ENCODE peak calls at places on chromosomes 12 and 14, in four cellular contexts. A, U, S and X are unnamed samples.

GRCh38 chr14:104314251-104314941 is 176.0 kb downstream of the KIF26A start:
- DNase-seq in S (no peak), U (no peak), A (no peak), X (no peak)

GRCh38 chr14:87014854-87015253 is 978.1 kb downstream of the GALC start:
- DNase-seq in S (no peak), U (no peak), A (peak; percentile 2), X (no peak)

GRCh38 chr14:78690836-78691235 is 520.7 kb downstream of the NRXN3 start:
- DNase-seq in S (no peak), U (no peak), A (no peak), X (no peak)

GRCh38 chr12:126038434-126038833 is 973.2 kb downstream of the AACS start:
- DNase-seq in A (no peak), U (no peak), S (no peak), X (no peak)

GRCh38 chr12:52534482-52534881 is 14.3 kb upstream of the KRT5 start:
- DNase-seq in U (no peak), A (no peak), S (peak; percentile 15), X (no peak)

GRCh38 chr14:103549361-103550311 is 12.8 kb downstream of the BAG5 start:
- DNase-seq in S (no peak), U (peak; percentile 86), A (no peak), X (no peak)

GRCh38 chr14:41549821-41550597 is 56.7 kb upstream of the LRFN5 start:
- DNase-seq in A (no peak), S (no peak), U (no peak), X (no peak)

GRCh38 chr14:63378444-63378843 is 59.7 kb upstream of the GPHB5 start:
- DNase-seq in S (no peak), A (no peak), U (no peak), X (no peak)

GRCh38 chr14:84708865-84709264 is 821.1 kb upstream of the FLRT2 start:
- DNase-seq in A (no peak), U (no peak), S (no peak), X (no peak)

GRCh38 chr12:27525373-27525772 is 1.4 kb downstream of the PPFIBP1 start:
- DNase-seq in U (peak; percentile 12), S (no peak), A (no peak), X (no peak)

GRCh38 chr14:47040490-47040889 is 388.9 kb upstream of the RPL10L start:
- DNase-seq in A (peak; percentile 6), U (peak; percentile 4), S (no peak), X (no peak)

GRCh38 chr14:50773632-50774541 is 57.1 kb downstream of the NIN start:
- DNase-seq in A (peak; percentile 60), S (no peak), U (peak; percentile 54), X (no peak)

GRCh38 chr12:93772003-93772402 is 94.8 kb downstream of the CRADD start:
- DNase-seq in S (peak; percentile 10), A (no peak), U (no peak), X (no peak)

GRCh38 chr14:92392726-92393125 is 69.8 kb downstream of the SLC24A4 start:
- DNase-seq in S (no peak), A (no peak), U (no peak), X (no peak)

GRCh38 chr12:117026921-117027250 is 72.3 kb downstream of the TESC start:
- DNase-seq in S (no peak), A (no peak), U (no peak), X (no peak)

GRCh38 chr14:101065246-101065645 is 161.7 kb upstream of the RTL1 start:
- DNase-seq in U (no peak), A (no peak), S (no peak), X (no peak)

GRCh38 chr12:110565919-110566871 is 16.9 kb downstream of the PPTC7 start:
- DNase-seq in S (no peak), A (no peak), U (no peak), X (no peak)

GRCh38 chr14:106872619-106873446 is 1346.5 kb downstream of the TMEM121 start:
- DNase-seq in A (peak; percentile 56), U (peak; percentile 18), S (peak; percentile 83), X (peak; percentile 71)

GRCh38 chr12:42299392-42300308 is 26.2 kb downstream of the ZCRB1 start:
- DNase-seq in A (no peak), U (no peak), S (peak; percentile 96), X (no peak)

GRCh38 chr12:104670439-104671406 is 214.0 kb downstream of the CHST11 start:
- DNase-seq in U (no peak), S (peak; percentile 29), A (no peak), X (no peak)

GRCh38 chr12:65536876-65537661 is 258.6 kb downstream of the MSRB3 start:
- DNase-seq in S (peak; percentile 54), U (peak; percentile 95), A (no peak), X (no peak)

GRCh38 chr12:89875225-89875624 is 166.6 kb upstream of the ATP2B1 start:
- DNase-seq in U (no peak), S (no peak), A (no peak), X (no peak)

GRCh38 chr12:39227218-39227617 is 215.7 kb downstream of the KIF21A start:
- DNase-seq in A (peak; percentile 4), S (no peak), U (no peak), X (no peak)

GRCh38 chr14:51576112-51576420 is 75.6 kb upstream of the FRMD6 start:
- DNase-seq in S (no peak), U (no peak), A (no peak), X (no peak)

GRCh38 chr14:95320076-95320895 is 578 bp upstream of the CLMN start:
- DNase-seq in A (peak; percentile 39), U (no peak), S (peak; percentile 14), X (peak; percentile 7)

GRCh38 chr14:65620195-65620594 is 207.7 kb downstream of the FUT8 start:
- DNase-seq in A (no peak), U (no peak), S (no peak), X (no peak)

GRCh38 chr14:99918781-99919180 is 125.6 kb downstream of the EML1 start:
- DNase-seq in A (no peak), U (no peak), S (no peak), X (no peak)

GRCh38 chr14:71448431-71449315 is 483.6 kb upstream of the RGS6 start:
- DNase-seq in A (no peak), U (no peak), S (no peak), X (no peak)

GRCh38 chr12:542290-543113 is 82.8 kb downstream of the B4GALNT3 start:
- DNase-seq in U (no peak), A (no peak), S (no peak), X (no peak)